ENCODE peak calls at places on chromosomes 6 and 20, in eight cellular contexts. Q, W, E, U, A, G, D and Z are unnamed samples.

GRCh38 chr20:20752712-20753111 is 40.3 kb upstream of the RALGAPA2 start:
- DNase-seq in Q (no peak), D (no peak), W (no peak), U (no peak), G (no peak), E (no peak), A (no peak), Z (no peak)

GRCh38 chr6:105824732-105825131 is 261.4 kb upstream of the PRDM1 start:
- DNase-seq in U (no peak), Q (no peak), E (peak), G (no peak), A (no peak), W (no peak), D (no peak), Z (no peak)

GRCh38 chr6:151627689-151628444 is 134.1 kb downstream of the CCDC170 start:
- DNase-seq in A (no peak), G (no peak), Q (no peak), U (no peak), W (no peak), D (no peak), E (peak), Z (peak)

GRCh38 chr6:71199796-71200195 is 88.8 kb upstream of the OGFRL1 start:
- DNase-seq in D (no peak), W (no peak), U (no peak), Q (no peak), E (no peak), A (no peak), G (no peak), Z (no peak)

GRCh38 chr20:40390654-40391053 is 298.4 kb downstream of the MAFB start:
- DNase-seq in W (no peak), D (no peak), E (no peak), G (no peak), A (no peak), U (no peak), Q (no peak), Z (no peak)

GRCh38 chr6:147546501-147547368 is 38.2 kb downstream of the SAMD5 start:
- DNase-seq in W (no peak), A (no peak), D (no peak), E (no peak), G (no peak), U (no peak), Q (no peak), Z (no peak)

GRCh38 chr6:22145294-22145693 is 151.5 kb downstream of the PRL start:
- DNase-seq in A (no peak), U (no peak), G (no peak), W (no peak), Q (no peak), D (no peak), E (no peak), Z (no peak)

GRCh38 chr20:54167909-54168872 is 5.6 kb downstream of the CYP24A1 start:
- DNase-seq in G (no peak), D (no peak), E (no peak), W (no peak), A (no peak), Q (no peak), U (no peak), Z (peak)

GRCh38 chr6:21914121-21914973 is 320.8 kb downstream of the SOX4 start:
- DNase-seq in E (no peak), D (no peak), G (peak), A (no peak), W (no peak), U (peak), Q (no peak), Z (peak)

GRCh38 chr20:51327251-51327841 is 215.2 kb downstream of the NFATC2 start:
- DNase-seq in Q (no peak), E (no peak), U (no peak), W (no peak), D (no peak), G (no peak), A (peak), Z (no peak)

GRCh38 chr20:32289661-32290431 is 12.4 kb downstream of the KIF3B start:
- DNase-seq in D (no peak), A (no peak), E (no peak), Q (no peak), G (no peak), W (peak), U (no peak), Z (peak)

GRCh38 chr6:137370871-137371633 is 123.1 kb downstream of the OLIG3 start:
- DNase-seq in E (peak), A (no peak), G (no peak), Q (no peak), W (no peak), D (no peak), U (no peak), Z (no peak)

GRCh38 chr20:56345911-56346310 is 12.9 kb upstream of the FAM210B start:
- DNase-seq in A (no peak), D (no peak), W (no peak), U (no peak), G (no peak), E (no peak), Q (no peak), Z (no peak)

GRCh38 chr6:168574699-168575195 is 133.8 kb downstream of the SMOC2 start:
- DNase-seq in W (no peak), E (no peak), U (peak), Q (peak), A (no peak), D (no peak), G (no peak), Z (no peak)

GRCh38 chr20:5180421-5180820 is 53.6 kb downstream of the CDS2 start:
- DNase-seq in D (no peak), G (no peak), E (no peak), Q (no peak), W (no peak), A (no peak), U (no peak), Z (no peak)

GRCh38 chr6:52288216-52288615 is 3.7 kb upstream of the MCM3 start:
- DNase-seq in U (no peak), G (no peak), D (no peak), W (no peak), A (no peak), E (no peak), Q (no peak), Z (no peak)

GRCh38 chr20:43870484-43870883 is 44.2 kb upstream of the TOX2 start:
- DNase-seq in D (no peak), W (no peak), U (no peak), G (no peak), E (no peak), A (no peak), Q (no peak), Z (no peak)

GRCh38 chr20:7124120-7124519 is 356.6 kb downstream of the BMP2 start:
- DNase-seq in Q (no peak), U (no peak), W (no peak), G (no peak), D (no peak), A (no peak), E (no peak), Z (no peak)

GRCh38 chr6:42279144-42279781 is 61.6 kb upstream of the MRPS10 start:
- DNase-seq in D (no peak), G (no peak), W (peak), Q (no peak), E (peak), U (peak), A (peak), Z (peak)

GRCh38 chr6:148509789-148510581 is 167.3 kb downstream of the SASH1 start:
- DNase-seq in G (no peak), W (no peak), D (no peak), U (no peak), Q (no peak), E (peak), A (peak), Z (no peak)

GRCh38 chr6:161651949-161652348 is 378.1 kb upstream of the AGPAT4 start:
- DNase-seq in A (no peak), W (no peak), Q (no peak), E (no peak), D (no peak), G (no peak), U (no peak), Z (no peak)

GRCh38 chr6:163705923-163706322 is 291.4 kb downstream of the QKI start:
- DNase-seq in D (no peak), W (no peak), U (no peak), G (no peak), Q (no peak), E (peak), A (no peak), Z (no peak)

GRCh38 chr6:88922775-88923548 is 40.5 kb downstream of the RNGTT start:
- DNase-seq in W (no peak), U (no peak), G (no peak), D (no peak), E (no peak), A (no peak), Q (no peak), Z (no peak)

GRCh38 chr20:64107736-64108457 is 532 bp upstream of the NPBWR2 start:
- DNase-seq in A (no peak), G (peak), D (no peak), U (no peak), W (peak), E (no peak), Q (no peak), Z (no peak)

GRCh38 chr20:17816804-17817590 is 117.2 kb downstream of the BANF2 start:
- DNase-seq in W (no peak), E (no peak), D (no peak), A (no peak), G (no peak), Q (no peak), U (no peak), Z (no peak)

GRCh38 chr6:158408552-158409130 is 96.4 kb downstream of the TULP4 start:
- DNase-seq in A (no peak), D (peak), G (no peak), U (peak), Q (peak), E (no peak), W (no peak), Z (no peak)

GRCh38 chr6:33911488-33911887 is 107.7 kb upstream of the MLN start:
- DNase-seq in U (no peak), A (no peak), Q (no peak), G (no peak), W (no peak), E (no peak), D (no peak), Z (no peak)

GRCh38 chr6:143139239-143139784 is 78.6 kb downstream of the AIG1 start:
- DNase-seq in A (no peak), U (no peak), E (no peak), Q (no peak), G (no peak), D (no peak), W (no peak), Z (no peak)

GRCh38 chr6:4790158-4790899 is 14.1 kb downstream of the CDYL start:
- DNase-seq in E (no peak), G (no peak), Q (no peak), D (no peak), A (no peak), U (no peak), W (no peak), Z (no peak)
- TF ChIP-seq CTCF in E (peak), G (no peak), Q (no peak), D (no peak), A (no peak), U (no peak), W (no peak), Z (no peak)

GRCh38 chr20:59718071-59718470 is 113.7 kb downstream of the PHACTR3 start:
- DNase-seq in W (no peak), E (no peak), D (no peak), U (no peak), A (no peak), G (no peak), Q (no peak), Z (no peak)
- TF ChIP-seq CTCF in W (no peak), E (no peak), D (no peak), U (no peak), A (no peak), G (no peak), Q (no peak), Z (no peak)

GRCh38 chr20:34709836-34710567 is 5.9 kb downstream of the TP53INP2 start:
- DNase-seq in U (peak), E (no peak), D (peak), G (peak), Q (peak), W (no peak), A (peak), Z (peak)
- TF ChIP-seq CTCF in U (peak), E (peak), D (peak), G (no peak), Q (no peak), W (peak), A (no peak), Z (peak)

GRCh38 chr6:145400508-145400907 is 334.8 kb downstream of the EPM2A start:
- DNase-seq in D (no peak), W (no peak), A (no peak), G (no peak), E (no peak), U (no peak), Q (no peak), Z (no peak)

GRCh38 chr6:145396499-145396898 is 338.8 kb downstream of the EPM2A start:
- DNase-seq in E (no peak), G (no peak), A (no peak), U (no peak), D (no peak), W (no peak), Q (no peak), Z (no peak)
- TF ChIP-seq CTCF in E (no peak), G (no peak), A (no peak), U (no peak), D (no peak), W (no peak), Q (no peak), Z (no peak)

DNA sequence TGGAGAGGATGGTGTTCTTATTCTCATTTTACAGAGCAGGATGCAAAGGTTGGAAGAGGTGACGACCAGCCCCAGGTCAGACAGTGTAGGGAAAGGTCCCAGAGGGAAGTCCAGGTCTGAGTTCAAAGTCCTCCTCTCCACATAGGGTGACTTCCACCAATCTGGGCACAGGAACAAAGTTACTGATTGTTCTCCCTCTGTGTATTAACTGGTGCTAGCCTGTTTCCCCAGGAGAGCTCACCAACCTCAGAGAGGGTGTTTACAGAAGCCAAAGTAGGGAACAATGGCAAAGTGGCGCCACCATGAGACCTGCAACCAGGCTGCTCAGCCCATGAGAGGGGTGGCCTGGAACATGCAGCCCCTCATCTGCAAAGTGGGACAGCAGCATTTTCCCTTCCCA is 16.8 kb upstream of the SIRPB1 start:
- DNase-seq in Q (no peak), A (no peak), U (no peak), W (no peak), D (no peak), E (no peak), G (no peak), Z (no peak)
- TF ChIP-seq CTCF in Q (no peak), A (no peak), U (no peak), W (no peak), D (no peak), E (no peak), G (no peak), Z (no peak)

GRCh38 chr6:90297866-90298381 is 1.3 kb upstream of the BACH2 start:
- DNase-seq in G (no peak), D (no peak), A (no peak), Q (peak), U (no peak), E (no peak), W (no peak), Z (no peak)
- TF ChIP-seq CTCF in G (no peak), D (no peak), A (no peak), Q (no peak), U (no peak), E (no peak), W (no peak), Z (no peak)